ENCODE peak calls at places on chromosomes 16 and 17, in six cellular contexts. B, I, P, Q, S and V are unnamed samples. For H3K4me1, the result is how much of the 10 kb centered on the place peaks cover.

GRCh38 chr17:68246271-68247028 is 1.4 kb upstream of the AMZ2 start:
- DNase-seq in P (no peak), Q (no peak), B (no peak), S (no peak), I (no peak), V (no peak)

GRCh38 chr16:56195151-56195550 is 3.9 kb downstream of the GNAO1 start:
- DNase-seq in Q (no peak), P (no peak), B (no peak), I (no peak), S (no peak), V (no peak)

GRCh38 chr17:67528751-67529436 is 151.8 kb downstream of the PITPNC1 start:
- DNase-seq in Q (peak), P (peak), S (peak), I (peak), B (peak), V (peak)

GRCh38 chr17:59093702-59094231 is 12.9 kb downstream of the TRIM37 start:
- DNase-seq in I (peak), S (no peak), Q (peak), P (peak), B (no peak), V (peak)

GRCh38 chr16:13780841-13781553 is 139.0 kb upstream of the ERCC4 start:
- DNase-seq in S (no peak), I (no peak), B (no peak), Q (no peak), P (no peak), V (no peak)

GRCh38 chr17:51298508-51299371 is 38.4 kb downstream of the UTP18 start:
- DNase-seq in S (no peak), Q (no peak), B (no peak), I (peak), P (no peak), V (no peak)

GRCh38 chr16:76277099-76278030 is at the start of gene CNTNAP4:
- DNase-seq in S (no peak), P (peak), Q (peak), B (no peak), I (peak), V (no peak)

GRCh38 chr17:74152591-74153455 is 50.7 kb upstream of the RPL38 start:
- DNase-seq in Q (no peak), S (no peak), I (no peak), P (no peak), B (no peak), V (no peak)

GRCh38 chr17:61904094-61904710 is 23.6 kb downstream of the INTS2 start:
- DNase-seq in I (no peak), P (no peak), B (no peak), S (no peak), Q (no peak), V (no peak)

GRCh38 chr16:34801875-34802274 is 1342.5 kb downstream of the TP53TG3F start:
- DNase-seq in B (no peak), P (no peak), S (peak), I (no peak), Q (peak), V (no peak)

GRCh38 chr16:71273384-71273783 is 15.8 kb downstream of the CMTR2 start:
- DNase-seq in S (no peak), B (no peak), I (no peak), Q (no peak), P (no peak), V (no peak)

GRCh38 chr17:43673516-43674323 is 12.0 kb upstream of the MEOX1 start:
- DNase-seq in I (peak), S (peak), B (no peak), Q (peak), P (peak), V (peak)

GRCh38 chr17:36203335-36203734 is 6.8 kb upstream of the CCL3L1 start:
- DNase-seq in I (no peak), B (no peak), Q (no peak), S (no peak), P (no peak), V (no peak)

GRCh38 chr17:48259710-48260291 is 152.2 kb downstream of the SNX11 start:
- DNase-seq in S (no peak), B (no peak), I (peak), Q (no peak), P (no peak), V (no peak)

GRCh38 chr17:48258317-48258716 is 150.8 kb downstream of the SNX11 start:
- DNase-seq in P (no peak), Q (no peak), I (no peak), S (no peak), B (no peak), V (no peak)

GRCh38 chr17:48261297-48261880 is 153.8 kb downstream of the SNX11 start:
- DNase-seq in B (no peak), Q (no peak), I (no peak), P (no peak), S (no peak), V (no peak)

GRCh38 chr17:48262982-48263586 is 155.5 kb downstream of the SNX11 start:
- DNase-seq in I (no peak), P (no peak), B (no peak), Q (no peak), S (no peak), V (no peak)
- H3K4me1 ChIP-seq in I (under half), P (under half), B (under half), Q (under half), S (under half), V (under half)

DNA sequence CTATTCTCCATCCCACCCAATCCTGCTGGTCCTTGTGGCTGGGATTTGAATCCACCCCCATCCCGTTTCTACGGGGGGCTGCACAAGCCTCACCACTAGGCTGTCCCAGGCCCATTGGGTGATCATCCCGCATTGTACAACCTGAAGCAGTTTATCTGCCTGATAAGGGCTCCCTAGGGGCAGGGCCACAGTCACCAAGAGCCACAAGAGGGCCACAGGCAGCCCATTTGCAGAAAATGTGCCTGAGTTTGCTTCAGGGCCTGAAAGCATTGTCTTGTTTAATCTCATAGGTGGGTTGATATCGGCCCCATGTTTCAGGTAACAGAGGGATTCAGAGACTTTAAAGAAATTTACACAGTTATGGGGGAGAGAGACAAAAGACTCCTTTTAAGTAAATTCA is 245.0 kb downstream of the CPPED1 start:
- DNase-seq in B (no peak), S (no peak), I (no peak), P (no peak), Q (no peak), V (no peak)
- H3K27ac ChIP-seq in B (no peak), S (no peak), I (no peak), P (no peak), Q (no peak), V (no peak)

GRCh38 chr16:593807-594206 is 3.9 kb downstream of the RAB40C start:
- DNase-seq in S (no peak), I (no peak), B (no peak), P (no peak), Q (no peak), V (no peak)
- H3K4me1 ChIP-seq in S (under half), I (half or more), B (under half), P (under half), Q (under half), V (under half)

GRCh38 chr17:29693751-29694150 is 71.0 kb upstream of the CORO6 start:
- DNase-seq in P (no peak), S (no peak), Q (no peak), I (no peak), B (no peak), V (no peak)
- H3K27ac ChIP-seq in P (no peak), S (no peak), Q (no peak), I (no peak), B (no peak), V (peak)

DNA sequence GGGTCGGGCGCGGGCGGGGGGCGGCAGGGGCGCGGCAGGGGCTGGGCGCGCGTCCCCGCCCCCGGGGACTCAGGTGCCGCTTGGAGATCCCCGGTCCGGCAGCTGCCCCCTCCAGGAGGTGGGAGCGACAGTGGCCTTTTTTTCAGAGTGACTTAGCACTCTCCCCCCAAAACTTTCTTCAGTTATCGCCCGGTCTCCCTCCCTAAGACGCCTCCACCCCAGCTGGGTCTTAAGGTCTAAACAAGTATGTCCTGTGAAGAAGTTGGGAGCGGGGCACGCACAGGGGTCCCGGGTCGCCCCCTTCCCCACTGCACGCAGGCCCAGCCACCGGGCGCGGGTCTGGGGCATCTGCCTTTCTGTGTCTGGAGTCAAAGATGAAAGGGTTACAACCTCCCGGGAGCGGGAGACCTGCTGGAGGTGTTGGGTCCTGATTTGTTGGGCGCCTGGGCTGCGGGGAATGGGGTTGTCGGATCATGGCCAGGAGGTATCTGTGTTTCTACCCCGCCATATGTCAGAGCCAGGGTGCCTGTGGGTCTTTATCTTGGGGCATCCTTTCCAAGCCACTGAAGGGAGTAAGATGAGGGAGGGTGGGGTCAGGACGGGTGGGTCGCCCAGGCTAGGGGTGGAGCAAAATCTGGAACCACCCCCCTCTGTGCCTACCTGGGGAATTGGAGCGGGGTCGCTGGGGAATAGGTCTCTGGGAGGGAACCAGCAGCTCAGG is 748 bp downstream of the FMNL1 start:
- DNase-seq in I (no peak), S (no peak), Q (no peak), B (no peak), P (no peak), V (no peak)
- H3K4me1 ChIP-seq in I (under half), S (under half), Q (under half), B (under half), P (under half), V (half or more)

DNA sequence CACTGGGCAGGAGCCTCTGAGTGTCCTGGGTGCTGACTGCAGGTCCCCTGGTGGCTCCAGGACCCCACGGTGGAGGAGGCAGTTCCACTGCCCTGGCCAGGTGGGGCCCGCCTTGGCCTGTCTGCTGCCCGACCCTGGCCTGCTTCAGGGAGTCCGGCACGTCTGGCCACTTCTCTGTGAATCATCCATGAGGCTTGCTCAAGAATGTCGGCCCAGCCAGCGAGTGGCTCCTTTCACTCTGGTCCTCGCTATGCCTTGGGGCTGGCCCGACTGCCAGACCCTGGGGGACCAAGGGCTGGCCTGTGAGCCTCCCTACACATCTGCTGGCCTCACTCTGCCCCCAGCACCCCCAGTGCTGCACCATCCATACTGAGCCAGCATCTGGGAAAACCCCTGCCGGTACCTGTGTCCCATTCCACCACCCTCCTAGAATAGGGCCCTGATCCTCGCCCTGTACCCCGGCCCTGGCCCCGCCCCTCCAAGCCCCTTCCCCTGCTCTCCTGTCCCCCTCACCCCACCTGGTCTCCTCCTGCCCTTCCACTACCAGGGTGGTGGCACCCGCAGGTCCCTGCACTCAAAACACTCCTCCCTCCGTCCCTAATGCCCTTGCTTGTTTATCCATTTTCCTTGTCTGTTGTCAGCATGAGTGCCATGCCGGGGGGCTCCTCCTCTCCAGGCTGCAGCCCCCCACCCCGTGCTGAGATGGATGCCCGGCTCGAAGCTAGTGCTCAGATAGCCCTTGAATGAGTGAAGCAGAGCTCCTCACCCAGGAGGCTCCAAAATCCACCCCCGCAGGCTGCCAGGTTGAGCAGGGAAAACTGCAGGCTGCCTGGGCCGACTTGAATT is 35.5 kb downstream of the ADCY7 start:
- DNase-seq in I (no peak), Q (no peak), P (peak), B (no peak), S (no peak), V (no peak)
- H3K27ac ChIP-seq in I (no peak), Q (no peak), P (no peak), B (no peak), S (peak), V (no peak)

GRCh38 chr16:29812754-29813643 is 1.0 kb downstream of the PRRT2 start:
- DNase-seq in I (no peak), S (no peak), Q (no peak), P (no peak), B (no peak), V (no peak)

GRCh38 chr16:29809850-29810698 is 1.9 kb upstream of the PRRT2 start:
- DNase-seq in I (no peak), Q (no peak), B (no peak), P (no peak), S (no peak), V (no peak)

GRCh38 chr16:29810699-29811169 is 1.3 kb upstream of the PRRT2 start:
- DNase-seq in Q (no peak), S (no peak), I (no peak), P (no peak), B (no peak), V (no peak)

GRCh38 chr16:29811896-29812665 is at the start of gene PRRT2:
- DNase-seq in S (no peak), B (no peak), Q (peak), I (peak), P (peak), V (peak)

GRCh38 chr16:29811170-29811895 is 660 bp upstream of the PRRT2 start:
- DNase-seq in B (peak), P (peak), I (peak), S (peak), Q (peak), V (peak)
- H3K4me1 ChIP-seq in B (under half), P (under half), I (half or more), S (half or more), Q (half or more), V (half or more)

GRCh38 chr16:85537331-85537788 is 75.8 kb upstream of the GSE1 start:
- DNase-seq in B (no peak), Q (no peak), S (no peak), I (no peak), P (no peak), V (no peak)
- H3K27ac ChIP-seq in B (no peak), Q (peak), S (no peak), I (no peak), P (peak), V (no peak)

GRCh38 chr17:76140661-76141211 is 309 bp downstream of the FOXJ1 start:
- DNase-seq in P (no peak), S (no peak), I (no peak), Q (no peak), B (no peak), V (no peak)
- H3K4me1 ChIP-seq in P (under half), S (under half), I (under half), Q (under half), B (under half), V (half or more)